ENCODE peak calls at places on chromosomes 3 and 15, in four cellular contexts. N, Y, Z and L are unnamed samples.

GRCh38 chr3:59580499-59580898 is 530.7 kb upstream of the CFAP20DC start:
- DNase-seq in N (no peak), Y (no peak), Z (no peak), L (no peak)

GRCh38 chr15:56244237-56244810 is 645 bp upstream of the RFX7 start:
- DNase-seq in N (peak; percentile 56), Y (peak; percentile 56), Z (peak; percentile 89), L (peak; percentile 92)

GRCh38 chr3:187044871-187045552 is 94.3 kb downstream of the RPL39L start:
- DNase-seq in N (no peak), Y (no peak), Z (peak; percentile 12), L (no peak)

GRCh38 chr3:167032267-167032876 is 347.7 kb downstream of the ZBBX start:
- DNase-seq in N (no peak), Y (peak; percentile 37), Z (peak; percentile 72), L (no peak)

GRCh38 chr15:66993090-66993489 is 72.3 kb upstream of the SMAD3 start:
- DNase-seq in N (no peak), Y (no peak), Z (no peak), L (no peak)

GRCh38 chr3:38137615-38138346 is 680 bp upstream of the MYD88 start:
- DNase-seq in N (peak; percentile 46), Y (no peak), Z (no peak), L (no peak)

GRCh38 chr3:25707268-25707928 is 42.7 kb upstream of the TOP2B start:
- DNase-seq in N (no peak), Y (no peak), Z (no peak), L (no peak)

GRCh38 chr3:127479449-127479848 is 111.1 kb downstream of the TPRA1 start:
- DNase-seq in N (peak; percentile 9), Y (no peak), Z (no peak), L (no peak)

GRCh38 chr3:11136871-11137626 is 17.2 kb upstream of the HRH1 start:
- DNase-seq in N (peak; percentile 61), Y (peak; percentile 90), Z (peak; percentile 100), L (peak; percentile 84)

GRCh38 chr3:63863150-63864007 is at the start of the genes ATXN7 and THOC7:
- DNase-seq in N (peak; percentile 63), Y (peak; percentile 55), Z (no peak), L (peak; percentile 83)

GRCh38 chr3:124639406-124640237 is 90.6 kb upstream of the UMPS start:
- DNase-seq in N (no peak), Y (peak; percentile 66), Z (peak; percentile 7), L (no peak)

GRCh38 chr3:193813506-193813850 is 220.5 kb downstream of the OPA1 start:
- DNase-seq in N (peak; percentile 83), Y (no peak), Z (no peak), L (peak; percentile 78)

GRCh38 chr3:36892457-36893136 is 52.3 kb downstream of the TRANK1 start:
- DNase-seq in N (no peak), Y (no peak), Z (no peak), L (no peak)

GRCh38 chr3:97841956-97842355 is 20.1 kb downstream of the CRYBG3 start:
- DNase-seq in N (no peak), Y (no peak), Z (no peak), L (no peak)

GRCh38 chr3:58308728-58309127 is 2.4 kb downstream of the HTD2 start:
- DNase-seq in N (no peak), Y (no peak), Z (no peak), L (no peak)

GRCh38 chr15:46708226-46708625 is 1009.1 kb upstream of the SEMA6D start:
- DNase-seq in N (no peak), Y (no peak), Z (peak; percentile 30), L (no peak)

GRCh38 chr15:25759421-25759820 is 103.7 kb downstream of the ATP10A start:
- DNase-seq in N (no peak), Y (no peak), Z (no peak), L (no peak)

GRCh38 chr3:73753985-73754384 is 129.2 kb upstream of the PDZRN3 start:
- DNase-seq in N (no peak), Y (no peak), Z (no peak), L (no peak)

GRCh38 chr3:13135251-13135810 is 62.1 kb upstream of the IQSEC1 start:
- DNase-seq in N (peak; percentile 24), Y (no peak), Z (no peak), L (peak; percentile 43)

GRCh38 chr15:73378089-73378488 is 9.3 kb upstream of the HCN4 start:
- DNase-seq in N (no peak), Y (no peak), Z (no peak), L (no peak)

GRCh38 chr3:48636149-48636548 is 888 bp upstream of the SLC26A6 start:
- DNase-seq in N (no peak), Y (no peak), Z (no peak), L (no peak)